ENCODE peak calls at places on chromosomes 12 and 14, in six cellular contexts. H, W, T, N, R and X are unnamed samples.

GRCh38 chr14:35821546-35822411 is 4.4 kb upstream of the BRMS1L start:
- DNase-seq in H (peak; percentile 45), W (no peak), T (peak; percentile 53), N (no peak), R (no peak), X (no peak)

GRCh38 chr12:112148031-112148513 is 22.7 kb downstream of the TRAFD1 start:
- DNase-seq in H (peak; percentile 79), W (no peak), T (no peak), N (no peak), R (no peak), X (no peak)

GRCh38 chr12:109762673-109763191 is 49.1 kb downstream of the FAM222A start:
- DNase-seq in H (no peak), W (no peak), T (no peak), N (no peak), R (no peak), X (no peak)

GRCh38 chr12:93913845-93914244 is 234.5 kb upstream of the PLXNC1 start:
- DNase-seq in H (peak; percentile 79), W (no peak), T (no peak), N (no peak), R (no peak), X (no peak)

GRCh38 chr12:40226652-40227051 is 1.9 kb downstream of the LRRK2 start:
- DNase-seq in H (peak; percentile 73), W (peak; percentile 76), T (no peak), N (peak; percentile 75), R (no peak), X (no peak)

GRCh38 chr12:22709292-22709691 is 84.3 kb downstream of the ETNK1 start:
- DNase-seq in H (no peak), W (no peak), T (peak; percentile 26), N (no peak), R (no peak), X (no peak)

GRCh38 chr12:27821259-27821973 is 41.4 kb upstream of the MANSC4 start:
- DNase-seq in H (peak; percentile 85), W (peak; percentile 25), T (peak; percentile 77), N (peak; percentile 45), R (no peak), X (no peak)

GRCh38 chr14:102323102-102323501 is 3.6 kb downstream of the ZNF839 start:
- DNase-seq in H (peak; percentile 81), W (peak; percentile 84), T (peak; percentile 59), N (peak; percentile 63), R (peak; percentile 68), X (peak; percentile 43)

GRCh38 chr14:55780156-55780946 is 200.3 kb downstream of the KTN1 start:
- DNase-seq in H (peak; percentile 33), W (peak; percentile 48), T (no peak), N (peak; percentile 33), R (no peak), X (no peak)

GRCh38 chr12:111268738-111269572 is 99.9 kb downstream of the PHETA1 start:
- DNase-seq in H (no peak), W (no peak), T (peak; percentile 6), N (no peak), R (no peak), X (no peak)

GRCh38 chr14:56751471-56751870 is 58.8 kb downstream of the OTX2 start:
- DNase-seq in H (no peak), W (no peak), T (no peak), N (no peak), R (no peak), X (no peak)

GRCh38 chr12:29566441-29566840 is 69.0 kb upstream of the OVCH1 start:
- DNase-seq in H (peak; percentile 37), W (no peak), T (no peak), N (no peak), R (no peak), X (no peak)

DNA sequence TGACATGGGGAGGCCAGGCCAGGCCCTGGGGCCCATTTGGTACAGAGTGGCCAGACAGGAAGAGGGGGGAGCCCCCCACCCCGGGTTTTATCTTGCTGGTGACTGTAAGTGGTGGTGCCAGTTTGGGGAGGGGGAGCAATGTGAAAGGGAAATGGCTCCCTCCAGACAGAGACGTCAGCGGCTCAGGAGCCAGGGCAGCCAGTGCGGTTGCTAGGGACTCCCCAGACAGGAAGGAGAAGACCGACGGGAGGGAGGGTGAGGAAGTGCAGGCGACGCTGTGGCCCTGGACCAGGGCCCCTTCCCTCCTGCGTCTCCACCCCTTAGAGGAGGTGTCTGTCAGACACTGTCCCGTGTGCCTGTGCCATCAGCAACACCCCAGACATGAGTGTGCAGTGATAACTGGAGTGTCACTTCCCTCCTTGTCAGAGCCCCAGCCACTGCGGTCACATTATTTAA is 7.0 kb downstream of the VASH1 start:
- DNase-seq in H (no peak), W (peak; percentile 61), T (no peak), N (peak; percentile 64), R (peak; percentile 88), X (peak; percentile 77)
- H3K4me1 ChIP-seq in H (peaks cover 11% of the 10 kb centered on the region), W (peaks cover 92% of the 10 kb centered on the region), T (peaks cover 7% of the 10 kb centered on the region), N (peaks cover 39% of the 10 kb centered on the region), R (peaks cover 41% of the 10 kb centered on the region), X (peaks cover 34% of the 10 kb centered on the region)

DNA sequence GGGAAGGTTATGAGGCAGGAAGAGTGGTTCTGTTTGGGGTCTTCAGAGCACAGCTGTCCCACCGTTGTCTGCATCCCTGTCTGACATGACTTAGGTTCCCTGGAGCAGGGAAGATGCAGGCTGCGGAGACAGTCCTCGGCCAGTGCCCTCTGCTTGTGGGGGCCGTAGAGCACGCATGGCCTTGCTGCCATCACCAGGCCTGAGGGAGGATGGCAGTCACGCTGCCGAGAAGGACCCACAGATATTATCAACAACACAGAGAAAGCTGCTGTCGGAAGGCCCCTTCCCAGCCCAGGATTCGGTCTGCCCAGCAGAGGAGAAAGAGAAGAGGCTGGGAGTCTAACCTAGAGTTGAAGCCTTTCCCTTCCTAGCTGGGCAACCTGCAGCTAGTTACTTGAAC is 35.0 kb downstream of the ERH start:
- DNase-seq in H (peak; percentile 33), W (peak; percentile 41), T (no peak), N (peak; percentile 63), R (no peak), X (peak; percentile 25)
- TF ChIP-seq CTCF in H (peak; percentile 61), W (peak; percentile 61), T (no peak), N (peak; percentile 63), R (no peak), X (peak; percentile 72)

DNA sequence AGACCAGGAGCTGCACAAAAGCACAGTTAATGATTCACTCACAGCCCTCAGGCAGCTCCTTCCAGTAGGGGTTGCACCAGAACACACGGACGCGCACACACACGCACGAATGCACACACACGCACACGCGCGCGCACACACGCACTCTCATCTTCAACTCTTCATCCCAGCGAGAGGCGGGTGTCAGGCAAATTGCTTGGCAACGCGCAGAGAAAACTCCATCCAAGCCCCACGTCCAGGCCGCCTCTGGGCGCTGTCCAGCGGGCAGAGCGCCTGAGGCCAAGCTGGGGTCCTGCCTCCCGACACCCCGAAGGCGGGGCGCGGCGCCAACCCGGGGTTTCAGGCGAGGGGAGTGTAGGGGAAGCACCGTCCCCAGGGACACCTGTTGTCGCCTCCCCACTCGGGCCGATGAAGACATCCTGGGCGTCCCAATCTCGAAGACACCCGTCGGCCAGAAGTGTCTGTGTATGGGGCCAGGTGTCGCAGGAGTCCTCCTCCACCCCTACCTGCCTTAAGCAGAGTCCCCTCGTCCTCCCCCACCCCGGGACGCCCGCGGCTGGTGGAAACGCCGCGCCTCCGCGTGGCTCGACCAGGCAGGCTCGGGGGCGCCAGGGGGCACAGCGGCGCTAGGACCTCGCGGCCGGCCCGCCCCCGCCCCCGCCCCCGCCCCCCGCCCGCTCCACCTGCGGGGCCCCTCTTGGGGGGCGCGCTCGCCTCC is 35.6 kb upstream of the STON2 start:
- DNase-seq in H (peak; percentile 2), W (peak; percentile 44), T (no peak), N (peak; percentile 23), R (peak; percentile 85), X (peak; percentile 31)
- H3K4me3 ChIP-seq in H (no peak overlapping the region), W (peak overlapping the region; percentile 56), T (peak overlapping the region; percentile 45), N (peak overlapping the region; percentile 3), R (peak overlapping the region; percentile 55), X (peak overlapping the region; percentile 66)

GRCh38 chr12:82627799-82628198 is 58.9 kb upstream of the TMTC2 start:
- DNase-seq in H (peak; percentile 38), W (no peak), T (peak; percentile 26), N (no peak), R (no peak), X (no peak)
- H3K4me1 ChIP-seq in H (no peaks in the 10 kb centered on the region), W (no peaks in the 10 kb centered on the region), T (no peaks in the 10 kb centered on the region), N (no peaks in the 10 kb centered on the region), R (no peaks in the 10 kb centered on the region), X (no peaks in the 10 kb centered on the region)

DNA sequence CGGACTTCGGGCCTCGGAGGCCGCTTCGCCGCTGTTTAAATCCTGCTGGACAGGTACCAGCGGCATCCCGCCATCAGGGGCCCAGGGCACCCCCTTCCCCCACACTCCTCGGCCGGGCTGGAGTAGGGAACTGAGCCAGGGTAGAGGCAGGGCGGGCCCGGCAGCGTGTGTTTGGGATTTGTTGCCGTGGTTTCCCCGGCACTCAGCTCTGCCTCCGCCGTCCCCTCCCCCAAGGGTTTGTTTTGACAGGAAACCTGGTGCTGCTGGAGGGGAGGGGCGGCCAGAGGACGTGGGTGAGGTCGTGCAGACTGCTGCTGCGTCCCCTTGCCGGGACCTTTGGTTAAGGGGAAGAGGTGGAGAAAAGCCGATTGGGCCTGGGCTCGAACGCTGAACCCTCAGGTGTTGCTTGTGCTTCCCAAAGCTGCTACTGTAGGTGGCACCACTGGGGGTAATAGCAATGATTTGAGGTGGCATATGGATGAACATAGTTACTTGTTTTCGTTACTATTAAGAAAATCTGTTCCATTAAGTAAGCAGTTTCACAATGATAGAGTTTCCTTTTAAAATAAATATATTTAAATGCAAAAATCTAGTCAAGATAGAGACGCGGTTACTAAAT is 778 bp downstream of the TCP11L2 start:
- DNase-seq in H (peak; percentile 60), W (peak; percentile 92), T (no peak), N (peak; percentile 89), R (peak; percentile 97), X (peak; percentile 93)
- TF ChIP-seq CTCF in H (no peak), W (no peak), T (no peak), N (no peak), R (no peak), X (no peak)

DNA sequence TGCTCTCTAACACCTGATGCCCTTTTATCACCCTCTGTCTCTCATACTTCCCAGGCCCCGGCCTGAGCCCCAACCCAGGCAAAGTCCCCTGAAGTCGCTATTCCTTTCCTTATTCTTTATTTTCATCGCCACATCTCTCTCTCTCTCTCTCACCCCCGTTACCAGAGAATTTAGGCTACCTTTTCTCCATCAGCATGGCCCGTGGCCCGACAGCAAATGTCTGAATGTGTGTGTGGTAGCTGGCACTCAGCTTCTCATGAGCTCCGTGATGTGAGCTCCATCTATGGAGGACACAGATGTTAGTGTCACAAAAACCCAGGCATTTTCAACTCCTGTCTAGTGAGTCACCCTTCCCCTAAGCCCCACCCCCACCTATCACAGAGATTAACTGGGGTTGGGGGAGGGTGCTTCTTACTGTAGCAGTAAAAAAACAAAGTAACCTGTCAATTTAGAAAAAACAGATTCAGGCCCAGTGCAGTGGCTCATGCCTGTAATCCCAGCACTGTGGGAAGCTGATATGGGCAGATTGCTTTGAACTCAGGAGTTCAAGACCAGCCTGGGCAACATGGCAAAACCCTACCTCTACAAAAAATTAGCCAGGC is 53.8 kb downstream of the VCPKMT start:
- DNase-seq in H (peak; percentile 83), W (no peak), T (peak; percentile 37), N (peak; percentile 84), R (peak; percentile 78), X (no peak)
- H3K4me3 ChIP-seq in H (no peak overlapping the region), W (no peak overlapping the region), T (peak overlapping the region; percentile 33), N (no peak overlapping the region), R (no peak overlapping the region), X (no peak overlapping the region)